ENCODE peak calls at places on chromosomes 7 and 10, in four cellular contexts. J is WTC11, X is GM12878, C is K562. A is an unnamed sample.

GRCh38 chr10:103765981-103766380 is 89.4 kb downstream of the SH3PXD2A start:
- DNase-seq in J (no peak), X (no peak), C (no peak), A (no peak)

GRCh38 chr10:112991888-112992491 is 41.9 kb downstream of the TCF7L2 start:
- DNase-seq in J (no peak), X (no peak), C (no peak), A (peak)

GRCh38 chr10:83253272-83253671 is 886.0 kb upstream of the GHITM start:
- DNase-seq in J (no peak), X (no peak), C (no peak), A (no peak)

GRCh38 chr7:17994079-17994478 is 33.6 kb downstream of the PRPS1L1 start:
- DNase-seq in J (no peak), X (no peak), C (no peak), A (no peak)

GRCh38 chr7:129909669-129910068 is 43.1 kb downstream of the UBE2H start:
- DNase-seq in J (no peak), X (no peak), C (no peak), A (no peak)

GRCh38 chr10:95414844-95415545 is 124.2 kb upstream of the PDLIM1 start:
- DNase-seq in J (no peak), X (no peak), C (no peak), A (no peak)

GRCh38 chr10:8350250-8350967 is 295.9 kb downstream of the GATA3 start:
- DNase-seq in J (no peak), X (no peak), C (no peak), A (no peak)

GRCh38 chr10:89391882-89392756 is at the start of gene IFIT1:
- DNase-seq in J (no peak), X (peak), C (peak), A (peak)

GRCh38 chr10:60892571-60892970 is 51.4 kb downstream of the RHOBTB1 start:
- DNase-seq in J (no peak), X (no peak), C (no peak), A (no peak)

GRCh38 chr7:6533893-6534804 is 17.1 kb downstream of the GRID2IP start:
- DNase-seq in J (no peak), X (peak), C (no peak), A (no peak)

GRCh38 chr7:105173586-105173985 is 159.6 kb downstream of the KMT2E start:
- DNase-seq in J (no peak), X (no peak), C (no peak), A (no peak)

GRCh38 chr10:87845624-87846377 is 17.5 kb downstream of the KLLN start:
- DNase-seq in J (no peak), X (no peak), C (no peak), A (no peak)

GRCh38 chr7:37545619-37546356 is 97.1 kb upstream of the ELMO1 start:
- DNase-seq in J (no peak), X (no peak), C (no peak), A (no peak)

GRCh38 chr10:94288361-94289116 is 74.2 kb downstream of the NOC3L start:
- DNase-seq in J (peak), X (no peak), C (no peak), A (no peak)

GRCh38 chr7:72268826-72269225 is 143.3 kb downstream of the CALN1 start:
- DNase-seq in J (no peak), X (no peak), C (no peak), A (no peak)

GRCh38 chr7:40604601-40605438 is 470.0 kb downstream of the SUGCT start:
- DNase-seq in J (peak), X (no peak), C (peak), A (peak)

GRCh38 chr10:79045566-79046175 is 23.1 kb upstream of the ZMIZ1 start:
- DNase-seq in J (no peak), X (no peak), C (no peak), A (no peak)

GRCh38 chr7:5590596-5591546 is 167.2 kb upstream of the TNRC18 start:
- DNase-seq in J (no peak), X (no peak), C (no peak), A (no peak)

GRCh38 chr10:79005126-79005820 is 63.5 kb upstream of the ZMIZ1 start:
- DNase-seq in J (no peak), X (no peak), C (no peak), A (no peak)

GRCh38 chr7:14859267-14859666 is 43.3 kb downstream of the DGKB start:
- DNase-seq in J (no peak), X (no peak), C (no peak), A (no peak)
- TF ChIP-seq ATF2 in J (no peak), X (no peak), C (no peak), A (no peak)

GRCh38 chr10:110356628-110357245 is 52.0 kb upstream of the SMNDC1 start:
- DNase-seq in J (no peak), X (peak), C (peak), A (no peak)
- TF ChIP-seq ATF3 in J (no peak), X (no peak), C (no peak), A (no peak)

GRCh38 chr7:44463169-44463808 is 27.2 kb downstream of the NUDCD3 start:
- DNase-seq in J (no peak), X (no peak), C (no peak), A (no peak)
- TF ChIP-seq USF2 in J (no peak), X (no peak), C (no peak), A (no peak)

GRCh38 chr10:114638874-114639625 is 19.0 kb downstream of the ABLIM1 start:
- DNase-seq in J (no peak), X (peak), C (no peak), A (no peak)
- TF ChIP-seq ATF2 in J (no peak), X (no peak), C (no peak), A (no peak)

GRCh38 chr10:28479366-28479765 is 53.6 kb upstream of the WAC start:
- DNase-seq in J (no peak), X (no peak), C (peak), A (no peak)

GRCh38 chr10:28480566-28480965 is 52.4 kb upstream of the WAC start:
- DNase-seq in J (no peak), X (no peak), C (no peak), A (no peak)

GRCh38 chr10:28479927-28480326 is 53.0 kb upstream of the WAC start:
- DNase-seq in J (no peak), X (no peak), C (no peak), A (no peak)

GRCh38 chr10:28481968-28482367 is 51.0 kb upstream of the WAC start:
- DNase-seq in J (no peak), X (no peak), C (no peak), A (no peak)
- TF ChIP-seq ATF3 in J (no peak), X (no peak), C (no peak), A (no peak)

A was measured in HepG2.